ENCODE peak calls at places on chromosomes 6 and 20, in five cellular contexts. E, A, R, D and O are unnamed samples.

GRCh38 chr6:13708679-13709261 is 2.9 kb downstream of the RANBP9 start:
- DNase-seq in E (no peak), A (no peak), R (no peak), D (no peak), O (no peak)

GRCh38 chr6:73514746-73515110 is 6.1 kb downstream of the EEF1A1 start:
- DNase-seq in E (no peak), A (no peak), R (no peak), D (no peak), O (no peak)

GRCh38 chr6:6390849-6391602 is 70.6 kb upstream of the F13A1 start:
- DNase-seq in E (no peak), A (no peak), R (no peak), D (no peak), O (no peak)

GRCh38 chr6:109453594-109454482 is 1.7 kb downstream of the MICAL1 start:
- DNase-seq in E (peak; percentile 78), A (no peak), R (no peak), D (no peak), O (no peak)

GRCh38 chr20:25256226-25256859 is 8.5 kb downstream of the PYGB start:
- DNase-seq in E (no peak), A (no peak), R (no peak), D (no peak), O (peak; percentile 57)

GRCh38 chr6:90403489-90404381 is 107.1 kb upstream of the BACH2 start:
- DNase-seq in E (peak; percentile 80), A (no peak), R (no peak), D (no peak), O (no peak)

GRCh38 chr20:7195704-7196103 is 428.2 kb downstream of the BMP2 start:
- DNase-seq in E (no peak), A (no peak), R (no peak), D (no peak), O (no peak)

GRCh38 chr6:47520282-47520681 is 42.7 kb downstream of the CD2AP start:
- DNase-seq in E (no peak), A (no peak), R (no peak), D (no peak), O (no peak)

GRCh38 chr6:168275168-168275567 is 44.4 kb downstream of the DACT2 start:
- DNase-seq in E (no peak), A (no peak), R (no peak), D (no peak), O (no peak)

GRCh38 chr6:168274046-168274952 is 45.3 kb downstream of the DACT2 start:
- DNase-seq in E (peak; percentile 84), A (no peak), R (no peak), D (peak; percentile 7), O (no peak)

GRCh38 chr6:168277274-168277669 is 42.3 kb downstream of the DACT2 start:
- DNase-seq in E (no peak), A (no peak), R (no peak), D (no peak), O (no peak)

GRCh38 chr6:168278904-168279303 is 40.7 kb downstream of the DACT2 start:
- DNase-seq in E (no peak), A (no peak), R (no peak), D (no peak), O (no peak)

DNA sequence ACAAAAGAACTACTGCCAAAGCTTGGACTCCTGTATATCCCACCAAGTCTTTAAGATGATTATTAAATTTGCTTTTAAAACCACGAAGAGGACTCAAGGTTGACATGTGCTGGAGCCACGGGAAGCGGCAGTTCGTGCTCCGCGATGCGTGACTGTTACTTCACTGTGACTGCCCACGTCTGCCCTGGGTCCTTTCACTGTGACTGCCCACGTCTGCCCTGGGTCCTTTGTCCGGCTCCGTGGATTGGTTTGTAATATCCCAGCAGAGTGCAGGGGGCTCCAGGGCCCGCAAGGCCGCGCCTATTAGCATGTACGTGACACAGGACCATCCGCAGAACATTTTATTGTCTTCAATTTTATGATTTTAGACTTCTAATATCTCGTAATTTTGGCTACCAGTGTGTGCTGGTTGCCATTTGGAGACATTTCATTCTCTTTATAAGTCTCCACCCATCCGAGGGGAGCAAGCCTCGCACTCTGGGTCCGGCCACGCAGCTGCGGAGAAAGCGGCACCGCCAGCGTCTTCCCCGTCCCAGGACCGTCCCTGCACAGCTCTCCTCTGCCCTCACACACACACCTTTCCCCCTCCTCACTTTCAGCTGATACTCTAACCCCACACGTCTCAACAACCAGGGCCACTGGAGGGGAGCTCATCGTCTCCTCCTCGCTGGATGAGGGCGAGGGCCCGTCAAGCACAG is 42.9 kb downstream of the DACT2 start:
- DNase-seq in E (no peak), A (no peak), R (no peak), D (no peak), O (no peak)
- TF ChIP-seq CTCF in E (no peak), A (no peak), R (no peak), D (no peak), O (no peak)

DNA sequence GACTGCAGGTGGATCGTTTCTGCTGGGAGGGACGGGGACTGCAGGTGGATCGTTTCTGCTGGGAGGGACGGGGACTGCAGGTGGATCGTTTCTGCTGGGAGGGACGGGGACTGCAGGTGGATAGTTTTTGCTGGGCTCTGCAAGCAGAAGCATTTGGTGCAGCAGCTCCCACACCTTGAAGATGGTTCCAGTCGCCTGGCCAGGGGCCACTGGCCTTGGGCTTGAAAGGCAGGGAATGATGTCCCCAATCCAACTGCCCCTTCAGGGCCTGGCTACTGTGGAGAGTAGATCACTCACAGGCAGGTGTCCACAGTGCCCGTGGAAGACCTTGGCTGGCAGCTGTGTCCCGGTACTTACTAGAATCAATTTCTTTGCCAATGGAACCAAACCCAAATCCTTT is 68.2 kb downstream of the PSMG4 start:
- DNase-seq in E (no peak), A (no peak), R (no peak), D (no peak), O (no peak)
- H3K4me1 ChIP-seq in E (no peaks in the 10 kb centered on the region), A (no peaks in the 10 kb centered on the region), R (no peaks in the 10 kb centered on the region), D (peaks cover 53% of the 10 kb centered on the region), O (peaks cover 16% of the 10 kb centered on the region)

GRCh38 chr20:31516651-31517050 is 2.4 kb downstream of the HM13 start:
- DNase-seq in E (no peak), A (no peak), R (no peak), D (no peak), O (no peak)

GRCh38 chr20:31516166-31516565 is 1.9 kb downstream of the HM13 start:
- DNase-seq in E (no peak), A (no peak), R (no peak), D (no peak), O (no peak)

GRCh38 chr20:31515072-31515774 is 981 bp downstream of the HM13 start:
- DNase-seq in E (no peak), A (no peak), R (no peak), D (no peak), O (no peak)

GRCh38 chr20:31515775-31516107 is 1.5 kb downstream of the HM13 start:
- DNase-seq in E (no peak), A (no peak), R (no peak), D (no peak), O (no peak)

GRCh38 chr20:31517373-31517772 is 3.1 kb downstream of the HM13 start:
- DNase-seq in E (no peak), A (no peak), R (peak; percentile 37), D (peak; percentile 69), O (no peak)
- TF ChIP-seq CTCF in E (no peak), A (no peak), R (peak; percentile 30), D (peak; percentile 32), O (no peak)

DNA sequence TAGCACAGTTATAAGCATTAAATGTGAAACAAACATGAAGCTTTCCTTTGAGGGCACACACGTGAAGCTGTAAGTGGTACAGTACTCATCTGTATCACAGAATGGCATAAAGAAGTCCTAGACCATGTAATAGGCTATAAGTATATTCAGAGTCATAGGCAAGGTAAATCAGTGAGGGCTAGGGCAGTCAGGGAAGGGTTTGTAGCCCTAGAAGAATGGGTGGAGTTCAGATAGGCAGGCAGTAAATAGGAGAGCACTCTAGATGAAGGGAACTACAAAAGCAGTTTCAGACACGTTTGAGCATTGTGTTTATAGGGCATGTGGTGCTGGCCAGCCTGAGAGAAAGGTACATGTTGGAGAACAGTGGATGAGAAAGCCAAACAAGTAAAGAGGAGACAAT is 9.5 kb downstream of the YWHAB start:
- DNase-seq in E (no peak), A (no peak), R (no peak), D (no peak), O (no peak)
- H3K4me1 ChIP-seq in E (no peaks in the 10 kb centered on the region), A (peaks cover 84% of the 10 kb centered on the region), R (peaks cover 8% of the 10 kb centered on the region), D (peaks cover 4% of the 10 kb centered on the region), O (peaks cover 75% of the 10 kb centered on the region)

DNA sequence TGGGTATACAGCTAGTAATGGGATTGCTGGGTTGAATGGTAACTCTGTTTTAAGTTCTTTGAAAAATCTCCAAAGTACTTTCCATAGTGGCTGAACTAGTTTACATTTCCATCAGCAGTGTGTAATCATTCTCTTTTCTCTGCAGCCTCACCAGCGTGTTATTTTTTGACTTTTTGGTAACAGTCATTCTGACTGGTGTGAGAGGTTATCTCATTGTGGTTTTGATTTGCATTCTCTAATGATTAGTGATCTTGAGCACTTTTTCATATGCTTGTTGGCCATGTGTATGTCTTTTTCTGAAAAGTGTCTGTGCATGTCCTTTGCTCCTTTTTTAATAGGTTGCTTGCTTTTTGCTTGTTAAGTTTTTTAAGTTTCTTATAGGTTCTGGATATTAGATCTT is 194.2 kb upstream of the PHACTR1 start:
- DNase-seq in E (no peak), A (no peak), R (no peak), D (no peak), O (no peak)
- TF ChIP-seq CTCF in E (no peak), A (no peak), R (no peak), D (no peak), O (no peak)